ENCODE peak calls at places on chromosomes 12 and 14, in ten cellular contexts. One of them, this sample, is unnamed.

GRCh38 chr12:64265839-64266238 is 43.7 kb upstream of the KICS2 start:
- DNase-seq in Daoy: no peak
- DNase-seq in neuronal stem cell: no peak
- DNase-seq in activated naive CD8-positive, alpha-beta T cell treated with anti-CD3 and anti-CD28 coated beads, Interleukin-2, amount 10 ng/mL, durations not matched to agents 7 days and 5 days: no peak
- DNase-seq in neural progenitor cell: no peak
- DNase-seq in iPS DF 19.7: no peak
- DNase-seq in COR-L47: no peak
- DNase-seq in lung: no peak
- DNase-seq in GM10248: no peak
- DNase-seq in left lobe of liver: no peak
- DNase-seq in this sample: no peak

GRCh38 chr14:65153101-65153500 is 50.8 kb upstream of the MAX start:
- DNase-seq in Daoy: no peak
- DNase-seq in COR-L47: no peak
- DNase-seq in left lobe of liver: no peak
- DNase-seq in iPS DF 19.7: no peak
- DNase-seq in lung: no peak
- DNase-seq in activated naive CD8-positive, alpha-beta T cell treated with anti-CD3 and anti-CD28 coated beads, Interleukin-2, amount 10 ng/mL, durations not matched to agents 7 days and 5 days: no peak
- DNase-seq in neuronal stem cell: no peak
- DNase-seq in GM10248: no peak
- DNase-seq in neural progenitor cell: no peak
- DNase-seq in this sample: no peak

GRCh38 chr12:19779393-19780056 is 340.2 kb downstream of the AEBP2 start:
- DNase-seq in neural progenitor cell: peak; percentile 64
- DNase-seq in COR-L47: no peak
- DNase-seq in lung: no peak
- DNase-seq in GM10248: no peak
- DNase-seq in activated naive CD8-positive, alpha-beta T cell treated with anti-CD3 and anti-CD28 coated beads, Interleukin-2, amount 10 ng/mL, durations not matched to agents 7 days and 5 days: no peak
- DNase-seq in iPS DF 19.7: no peak
- DNase-seq in left lobe of liver: no peak
- DNase-seq in neuronal stem cell: no peak
- DNase-seq in Daoy: no peak
- DNase-seq in this sample: no peak

GRCh38 chr14:103530390-103530789 is 1.4 kb downstream of the TRMT61A start:
- DNase-seq in neuronal stem cell: no peak
- DNase-seq in COR-L47: no peak
- DNase-seq in neural progenitor cell: peak; percentile 89
- DNase-seq in Daoy: no peak
- DNase-seq in lung: no peak
- DNase-seq in left lobe of liver: no peak
- DNase-seq in activated naive CD8-positive, alpha-beta T cell treated with anti-CD3 and anti-CD28 coated beads, Interleukin-2, amount 10 ng/mL, durations not matched to agents 7 days and 5 days: peak; percentile 55
- DNase-seq in GM10248: no peak
- DNase-seq in iPS DF 19.7: no peak
- DNase-seq in this sample: no peak

GRCh38 chr14:93937519-93937918 is 10.4 kb downstream of the FAM181A start:
- DNase-seq in iPS DF 19.7: no peak
- DNase-seq in neural progenitor cell: no peak
- DNase-seq in left lobe of liver: no peak
- DNase-seq in GM10248: no peak
- DNase-seq in activated naive CD8-positive, alpha-beta T cell treated with anti-CD3 and anti-CD28 coated beads, Interleukin-2, amount 10 ng/mL, durations not matched to agents 7 days and 5 days: no peak
- DNase-seq in COR-L47: no peak
- DNase-seq in lung: no peak
- DNase-seq in Daoy: no peak
- DNase-seq in neuronal stem cell: no peak
- DNase-seq in this sample: no peak

GRCh38 chr12:116673713-116674112 is 64.2 kb downstream of the SPRING1 start:
- DNase-seq in activated naive CD8-positive, alpha-beta T cell treated with anti-CD3 and anti-CD28 coated beads, Interleukin-2, amount 10 ng/mL, durations not matched to agents 7 days and 5 days: no peak
- DNase-seq in Daoy: no peak
- DNase-seq in neural progenitor cell: peak; percentile 34
- DNase-seq in lung: no peak
- DNase-seq in iPS DF 19.7: no peak
- DNase-seq in COR-L47: no peak
- DNase-seq in neuronal stem cell: no peak
- DNase-seq in GM10248: no peak
- DNase-seq in left lobe of liver: no peak
- DNase-seq in this sample: no peak

GRCh38 chr14:78227466-78228077 is 57.4 kb downstream of the NRXN3 start:
- DNase-seq in lung: no peak
- DNase-seq in GM10248: no peak
- DNase-seq in neuronal stem cell: no peak
- DNase-seq in COR-L47: no peak
- DNase-seq in iPS DF 19.7: no peak
- DNase-seq in left lobe of liver: no peak
- DNase-seq in Daoy: no peak
- DNase-seq in activated naive CD8-positive, alpha-beta T cell treated with anti-CD3 and anti-CD28 coated beads, Interleukin-2, amount 10 ng/mL, durations not matched to agents 7 days and 5 days: no peak
- DNase-seq in neural progenitor cell: no peak
- DNase-seq in this sample: no peak

GRCh38 chr14:69932391-69932790 is 53.2 kb downstream of the SMOC1 start:
- DNase-seq in iPS DF 19.7: no peak
- DNase-seq in left lobe of liver: no peak
- DNase-seq in activated naive CD8-positive, alpha-beta T cell treated with anti-CD3 and anti-CD28 coated beads, Interleukin-2, amount 10 ng/mL, durations not matched to agents 7 days and 5 days: no peak
- DNase-seq in COR-L47: no peak
- DNase-seq in Daoy: no peak
- DNase-seq in lung: no peak
- DNase-seq in neuronal stem cell: peak; percentile 85
- DNase-seq in GM10248: no peak
- DNase-seq in neural progenitor cell: peak; percentile 94
- DNase-seq in this sample: no peak

GRCh38 chr12:19572920-19573558 is 133.7 kb downstream of the AEBP2 start:
- DNase-seq in iPS DF 19.7: peak; percentile 74
- DNase-seq in left lobe of liver: no peak
- DNase-seq in lung: no peak
- DNase-seq in COR-L47: no peak
- DNase-seq in activated naive CD8-positive, alpha-beta T cell treated with anti-CD3 and anti-CD28 coated beads, Interleukin-2, amount 10 ng/mL, durations not matched to agents 7 days and 5 days: peak; percentile 32
- DNase-seq in neuronal stem cell: no peak
- DNase-seq in Daoy: peak; percentile 51
- DNase-seq in GM10248: peak; percentile 30
- DNase-seq in neural progenitor cell: peak; percentile 62
- DNase-seq in this sample: no peak

GRCh38 chr14:105507247-105507646 is 16.2 kb downstream of the TEDC1 start:
- DNase-seq in COR-L47: no peak
- DNase-seq in activated naive CD8-positive, alpha-beta T cell treated with anti-CD3 and anti-CD28 coated beads, Interleukin-2, amount 10 ng/mL, durations not matched to agents 7 days and 5 days: peak; percentile 15
- DNase-seq in lung: no peak
- DNase-seq in Daoy: no peak
- DNase-seq in neuronal stem cell: no peak
- DNase-seq in GM10248: no peak
- DNase-seq in neural progenitor cell: no peak
- DNase-seq in left lobe of liver: no peak
- DNase-seq in iPS DF 19.7: no peak
- DNase-seq in this sample: no peak

GRCh38 chr12:56413392-56413791 is 35.8 kb downstream of the TIMELESS start:
- DNase-seq in Daoy: no peak
- DNase-seq in COR-L47: no peak
- DNase-seq in neural progenitor cell: no peak
- DNase-seq in lung: no peak
- DNase-seq in iPS DF 19.7: no peak
- DNase-seq in GM10248: no peak
- DNase-seq in left lobe of liver: no peak
- DNase-seq in neuronal stem cell: no peak
- DNase-seq in activated naive CD8-positive, alpha-beta T cell treated with anti-CD3 and anti-CD28 coated beads, Interleukin-2, amount 10 ng/mL, durations not matched to agents 7 days and 5 days: no peak
- DNase-seq in this sample: no peak

GRCh38 chr12:63927511-63927910 is 83.0 kb downstream of the SRGAP1 start:
- DNase-seq in activated naive CD8-positive, alpha-beta T cell treated with anti-CD3 and anti-CD28 coated beads, Interleukin-2, amount 10 ng/mL, durations not matched to agents 7 days and 5 days: no peak
- DNase-seq in neuronal stem cell: no peak
- DNase-seq in neural progenitor cell: no peak
- DNase-seq in Daoy: no peak
- DNase-seq in iPS DF 19.7: no peak
- DNase-seq in GM10248: no peak
- DNase-seq in COR-L47: no peak
- DNase-seq in left lobe of liver: no peak
- DNase-seq in lung: no peak
- DNase-seq in this sample: no peak

GRCh38 chr12:102806110-102806509 is 110.9 kb downstream of the PAH start:
- DNase-seq in neural progenitor cell: no peak
- DNase-seq in neuronal stem cell: no peak
- DNase-seq in GM10248: no peak
- DNase-seq in Daoy: no peak
- DNase-seq in activated naive CD8-positive, alpha-beta T cell treated with anti-CD3 and anti-CD28 coated beads, Interleukin-2, amount 10 ng/mL, durations not matched to agents 7 days and 5 days: no peak
- DNase-seq in lung: no peak
- DNase-seq in COR-L47: peak; percentile 10
- DNase-seq in left lobe of liver: no peak
- DNase-seq in iPS DF 19.7: no peak
- DNase-seq in this sample: no peak

GRCh38 chr14:103503296-103503695 is 19.3 kb downstream of the CKB start:
- DNase-seq in GM10248: peak; percentile 10
- DNase-seq in neuronal stem cell: no peak
- DNase-seq in neural progenitor cell: no peak
- DNase-seq in iPS DF 19.7: no peak
- DNase-seq in activated naive CD8-positive, alpha-beta T cell treated with anti-CD3 and anti-CD28 coated beads, Interleukin-2, amount 10 ng/mL, durations not matched to agents 7 days and 5 days: no peak
- DNase-seq in Daoy: no peak
- DNase-seq in lung: no peak
- DNase-seq in left lobe of liver: peak; percentile 33
- DNase-seq in COR-L47: no peak
- DNase-seq in this sample: no peak

GRCh38 chr14:102317564-102318248 is 1.8 kb upstream of the ZNF839 start:
- DNase-seq in GM10248: no peak
- DNase-seq in COR-L47: peak; percentile 35
- DNase-seq in neuronal stem cell: no peak
- DNase-seq in Daoy: no peak
- DNase-seq in iPS DF 19.7: no peak
- DNase-seq in activated naive CD8-positive, alpha-beta T cell treated with anti-CD3 and anti-CD28 coated beads, Interleukin-2, amount 10 ng/mL, durations not matched to agents 7 days and 5 days: no peak
- DNase-seq in left lobe of liver: no peak
- DNase-seq in neural progenitor cell: peak; percentile 33
- DNase-seq in lung: no peak
- DNase-seq in this sample: no peak

GRCh38 chr14:88229428-88229827 is 93.6 kb downstream of the KCNK10 start:
- DNase-seq in Daoy: no peak
- DNase-seq in left lobe of liver: no peak
- DNase-seq in neural progenitor cell: no peak
- DNase-seq in GM10248: no peak
- DNase-seq in lung: no peak
- DNase-seq in activated naive CD8-positive, alpha-beta T cell treated with anti-CD3 and anti-CD28 coated beads, Interleukin-2, amount 10 ng/mL, durations not matched to agents 7 days and 5 days: no peak
- DNase-seq in neuronal stem cell: no peak
- DNase-seq in COR-L47: no peak
- DNase-seq in iPS DF 19.7: no peak
- DNase-seq in this sample: no peak

GRCh38 chr14:66444271-66444987 is 41.7 kb upstream of the CCDC196 start:
- DNase-seq in left lobe of liver: no peak
- DNase-seq in activated naive CD8-positive, alpha-beta T cell treated with anti-CD3 and anti-CD28 coated beads, Interleukin-2, amount 10 ng/mL, durations not matched to agents 7 days and 5 days: no peak
- DNase-seq in GM10248: no peak
- DNase-seq in Daoy: no peak
- DNase-seq in neural progenitor cell: no peak
- DNase-seq in iPS DF 19.7: no peak
- DNase-seq in COR-L47: no peak
- DNase-seq in neuronal stem cell: no peak
- DNase-seq in lung: no peak
- DNase-seq in this sample: no peak

GRCh38 chr14:22518073-22518472 is 71.0 kb downstream of the DAD1 start:
- DNase-seq in GM10248: no peak
- DNase-seq in neuronal stem cell: peak; percentile 8
- DNase-seq in left lobe of liver: no peak
- DNase-seq in COR-L47: no peak
- DNase-seq in Daoy: no peak
- DNase-seq in activated naive CD8-positive, alpha-beta T cell treated with anti-CD3 and anti-CD28 coated beads, Interleukin-2, amount 10 ng/mL, durations not matched to agents 7 days and 5 days: no peak
- DNase-seq in iPS DF 19.7: no peak
- DNase-seq in lung: no peak
- DNase-seq in neural progenitor cell: peak; percentile 76
- DNase-seq in this sample: no peak

GRCh38 chr12:6765634-6766581 is at the start of gene PTMS:
- DNase-seq in activated naive CD8-positive, alpha-beta T cell treated with anti-CD3 and anti-CD28 coated beads, Interleukin-2, amount 10 ng/mL, durations not matched to agents 7 days and 5 days: peak; percentile 62
- DNase-seq in neural progenitor cell: peak; percentile 94
- DNase-seq in COR-L47: peak; percentile 69
- DNase-seq in iPS DF 19.7: no peak
- DNase-seq in Daoy: peak; percentile 97
- DNase-seq in left lobe of liver: peak; percentile 94
- DNase-seq in GM10248: peak; percentile 62
- DNase-seq in neuronal stem cell: peak; percentile 89
- DNase-seq in lung: peak; percentile 83
- DNase-seq in this sample: peak; percentile 79

GRCh38 chr12:74051848-74052247 is 485.8 kb upstream of the ATXN7L3B start:
- DNase-seq in COR-L47: no peak
- DNase-seq in iPS DF 19.7: no peak
- DNase-seq in lung: no peak
- DNase-seq in left lobe of liver: no peak
- DNase-seq in GM10248: no peak
- DNase-seq in neural progenitor cell: no peak
- DNase-seq in activated naive CD8-positive, alpha-beta T cell treated with anti-CD3 and anti-CD28 coated beads, Interleukin-2, amount 10 ng/mL, durations not matched to agents 7 days and 5 days: no peak
- DNase-seq in neuronal stem cell: no peak
- DNase-seq in Daoy: no peak
- DNase-seq in this sample: no peak

GRCh38 chr14:100750762-100751699 is 24.3 kb downstream of the DLK1 start:
- DNase-seq in GM10248: no peak
- DNase-seq in neural progenitor cell: no peak
- DNase-seq in Daoy: no peak
- DNase-seq in lung: no peak
- DNase-seq in COR-L47: no peak
- DNase-seq in activated naive CD8-positive, alpha-beta T cell treated with anti-CD3 and anti-CD28 coated beads, Interleukin-2, amount 10 ng/mL, durations not matched to agents 7 days and 5 days: no peak
- DNase-seq in neuronal stem cell: no peak
- DNase-seq in left lobe of liver: no peak
- DNase-seq in iPS DF 19.7: no peak
- DNase-seq in this sample: no peak

GRCh38 chr12:25585021-25585523 is 32.0 kb upstream of the LMNTD1 start:
- DNase-seq in lung: peak; percentile 42
- DNase-seq in iPS DF 19.7: no peak
- DNase-seq in left lobe of liver: peak; percentile 56
- DNase-seq in GM10248: no peak
- DNase-seq in neural progenitor cell: no peak
- DNase-seq in Daoy: no peak
- DNase-seq in activated naive CD8-positive, alpha-beta T cell treated with anti-CD3 and anti-CD28 coated beads, Interleukin-2, amount 10 ng/mL, durations not matched to agents 7 days and 5 days: no peak
- DNase-seq in COR-L47: no peak
- DNase-seq in neuronal stem cell: no peak
- DNase-seq in this sample: no peak

GRCh38 chr14:69232388-69232787 is 27.6 kb upstream of the GALNT16 start:
- DNase-seq in Daoy: no peak
- DNase-seq in GM10248: no peak
- DNase-seq in left lobe of liver: no peak
- DNase-seq in COR-L47: no peak
- DNase-seq in iPS DF 19.7: no peak
- DNase-seq in neuronal stem cell: no peak
- DNase-seq in lung: no peak
- DNase-seq in neural progenitor cell: no peak
- DNase-seq in activated naive CD8-positive, alpha-beta T cell treated with anti-CD3 and anti-CD28 coated beads, Interleukin-2, amount 10 ng/mL, durations not matched to agents 7 days and 5 days: no peak
- DNase-seq in this sample: no peak

GRCh38 chr14:54446201-54446693 is 5.1 kb upstream of the CNIH1 start:
- DNase-seq in left lobe of liver: no peak
- DNase-seq in neuronal stem cell: no peak
- DNase-seq in GM10248: no peak
- DNase-seq in Daoy: no peak
- DNase-seq in activated naive CD8-positive, alpha-beta T cell treated with anti-CD3 and anti-CD28 coated beads, Interleukin-2, amount 10 ng/mL, durations not matched to agents 7 days and 5 days: no peak
- DNase-seq in lung: no peak
- DNase-seq in iPS DF 19.7: no peak
- DNase-seq in COR-L47: peak; percentile 91
- DNase-seq in neural progenitor cell: no peak
- DNase-seq in this sample: peak; percentile 28

GRCh38 chr12:20212658-20213387 is 155.5 kb upstream of the PDE3A start:
- DNase-seq in lung: peak; percentile 76
- DNase-seq in activated naive CD8-positive, alpha-beta T cell treated with anti-CD3 and anti-CD28 coated beads, Interleukin-2, amount 10 ng/mL, durations not matched to agents 7 days and 5 days: no peak
- DNase-seq in neuronal stem cell: peak; percentile 96
- DNase-seq in iPS DF 19.7: peak; percentile 90
- DNase-seq in left lobe of liver: peak; percentile 64
- DNase-seq in Daoy: peak; percentile 95
- DNase-seq in COR-L47: peak; percentile 66
- DNase-seq in neural progenitor cell: peak; percentile 93
- DNase-seq in GM10248: no peak
- DNase-seq in this sample: peak; percentile 40

GRCh38 chr12:1131811-1132224 is 140.8 kb downstream of the ERC1 start:
- DNase-seq in GM10248: no peak
- DNase-seq in neural progenitor cell: no peak
- DNase-seq in left lobe of liver: peak; percentile 73
- DNase-seq in activated naive CD8-positive, alpha-beta T cell treated with anti-CD3 and anti-CD28 coated beads, Interleukin-2, amount 10 ng/mL, durations not matched to agents 7 days and 5 days: no peak
- DNase-seq in iPS DF 19.7: no peak
- DNase-seq in lung: no peak
- DNase-seq in neuronal stem cell: no peak
- DNase-seq in COR-L47: no peak
- DNase-seq in Daoy: no peak
- DNase-seq in this sample: no peak

GRCh38 chr14:31961881-31962280 is 115.2 kb upstream of the ARHGAP5 start:
- DNase-seq in neural progenitor cell: no peak
- DNase-seq in COR-L47: no peak
- DNase-seq in lung: no peak
- DNase-seq in neuronal stem cell: no peak
- DNase-seq in activated naive CD8-positive, alpha-beta T cell treated with anti-CD3 and anti-CD28 coated beads, Interleukin-2, amount 10 ng/mL, durations not matched to agents 7 days and 5 days: no peak
- DNase-seq in left lobe of liver: no peak
- DNase-seq in GM10248: no peak
- DNase-seq in Daoy: no peak
- DNase-seq in iPS DF 19.7: no peak
- DNase-seq in this sample: no peak

GRCh38 chr12:91382081-91382543 is 199.5 kb upstream of the DCN start:
- DNase-seq in Daoy: peak; percentile 56
- DNase-seq in COR-L47: peak; percentile 52
- DNase-seq in neuronal stem cell: peak; percentile 95
- DNase-seq in iPS DF 19.7: peak; percentile 69
- DNase-seq in neural progenitor cell: peak; percentile 95
- DNase-seq in left lobe of liver: peak; percentile 73
- DNase-seq in GM10248: peak; percentile 32
- DNase-seq in activated naive CD8-positive, alpha-beta T cell treated with anti-CD3 and anti-CD28 coated beads, Interleukin-2, amount 10 ng/mL, durations not matched to agents 7 days and 5 days: peak; percentile 82
- DNase-seq in lung: peak; percentile 82
- DNase-seq in this sample: no peak